ENCODE peak calls at places on chromosomes 13 and 19, in six cellular contexts. One of them, this sample, is unnamed.

GRCh38 chr13:76286178-76286577 is 600.0 kb downstream of the KCTD12 start:
- DNase-seq in NCI-H1092 treated with DMSO at 0.1 percent for 48 hours: no peak
- DNase-seq in K562: no peak
- DNase-seq in right atrium auricular region: no peak
- DNase-seq in activated T-helper 1 cell treated with Interleukin-2 at 50 U/mL for 16 hours: no peak
- DNase-seq in ACHN: no peak
- DNase-seq in this sample: no peak

GRCh38 chr19:39971380-39971841 is 446 bp downstream of the PSMC4 start:
- DNase-seq in NCI-H1092 treated with DMSO at 0.1 percent for 48 hours: no peak
- DNase-seq in activated T-helper 1 cell treated with Interleukin-2 at 50 U/mL for 16 hours: no peak
- DNase-seq in right atrium auricular region: no peak
- DNase-seq in ACHN: peak
- DNase-seq in K562: peak
- DNase-seq in this sample: no peak

GRCh38 chr13:79393564-79394249 is 12.3 kb downstream of the RBM26 start:
- DNase-seq in right atrium auricular region: no peak
- DNase-seq in K562: no peak
- DNase-seq in activated T-helper 1 cell treated with Interleukin-2 at 50 U/mL for 16 hours: no peak
- DNase-seq in ACHN: no peak
- DNase-seq in NCI-H1092 treated with DMSO at 0.1 percent for 48 hours: no peak
- DNase-seq in this sample: no peak

GRCh38 chr19:1365306-1365963 is 18.3 kb upstream of the NDUFS7 start:
- DNase-seq in ACHN: no peak
- DNase-seq in right atrium auricular region: no peak
- DNase-seq in K562: no peak
- DNase-seq in activated T-helper 1 cell treated with Interleukin-2 at 50 U/mL for 16 hours: no peak
- DNase-seq in NCI-H1092 treated with DMSO at 0.1 percent for 48 hours: no peak
- DNase-seq in this sample: no peak

GRCh38 chr13:72141845-72142470 is 275.0 kb upstream of the DACH1 start:
- DNase-seq in K562: no peak
- DNase-seq in NCI-H1092 treated with DMSO at 0.1 percent for 48 hours: no peak
- DNase-seq in activated T-helper 1 cell treated with Interleukin-2 at 50 U/mL for 16 hours: no peak
- DNase-seq in right atrium auricular region: no peak
- DNase-seq in ACHN: no peak
- DNase-seq in this sample: no peak

GRCh38 chr13:25068810-25069209 is 27.1 kb upstream of the PABPC3 start:
- DNase-seq in NCI-H1092 treated with DMSO at 0.1 percent for 48 hours: no peak
- DNase-seq in activated T-helper 1 cell treated with Interleukin-2 at 50 U/mL for 16 hours: no peak
- DNase-seq in K562: no peak
- DNase-seq in right atrium auricular region: no peak
- DNase-seq in ACHN: no peak
- DNase-seq in this sample: no peak

GRCh38 chr13:80923907-80924306 is 583.0 kb upstream of the SPRY2 start:
- DNase-seq in ACHN: no peak
- DNase-seq in activated T-helper 1 cell treated with Interleukin-2 at 50 U/mL for 16 hours: no peak
- DNase-seq in K562: no peak
- DNase-seq in NCI-H1092 treated with DMSO at 0.1 percent for 48 hours: no peak
- DNase-seq in right atrium auricular region: no peak
- DNase-seq in this sample: no peak

GRCh38 chr19:13974073-13974472 is 21.8 kb downstream of the DCAF15 start:
- DNase-seq in K562: peak
- DNase-seq in ACHN: peak
- DNase-seq in NCI-H1092 treated with DMSO at 0.1 percent for 48 hours: no peak
- DNase-seq in right atrium auricular region: no peak
- DNase-seq in activated T-helper 1 cell treated with Interleukin-2 at 50 U/mL for 16 hours: no peak
- DNase-seq in this sample: no peak

GRCh38 chr19:6213266-6213595 is 66.5 kb downstream of the MLLT1 start:
- DNase-seq in activated T-helper 1 cell treated with Interleukin-2 at 50 U/mL for 16 hours: no peak
- DNase-seq in right atrium auricular region: no peak
- DNase-seq in NCI-H1092 treated with DMSO at 0.1 percent for 48 hours: no peak
- DNase-seq in ACHN: no peak
- DNase-seq in K562: no peak
- DNase-seq in this sample: no peak

GRCh38 chr19:45156751-45157150 is 4.0 kb downstream of the NKPD1 start:
- DNase-seq in right atrium auricular region: no peak
- DNase-seq in K562: no peak
- DNase-seq in activated T-helper 1 cell treated with Interleukin-2 at 50 U/mL for 16 hours: no peak
- DNase-seq in NCI-H1092 treated with DMSO at 0.1 percent for 48 hours: no peak
- DNase-seq in ACHN: no peak
- DNase-seq in this sample: no peak

GRCh38 chr13:82002693-82003092 is 1661.8 kb upstream of the SPRY2 start:
- DNase-seq in ACHN: no peak
- DNase-seq in right atrium auricular region: no peak
- DNase-seq in activated T-helper 1 cell treated with Interleukin-2 at 50 U/mL for 16 hours: no peak
- DNase-seq in K562: no peak
- DNase-seq in NCI-H1092 treated with DMSO at 0.1 percent for 48 hours: no peak
- DNase-seq in this sample: no peak

GRCh38 chr19:48887861-48888612 is 10.5 kb downstream of the TULP2 start:
- DNase-seq in NCI-H1092 treated with DMSO at 0.1 percent for 48 hours: no peak
- DNase-seq in K562: no peak
- DNase-seq in activated T-helper 1 cell treated with Interleukin-2 at 50 U/mL for 16 hours: no peak
- DNase-seq in right atrium auricular region: no peak
- DNase-seq in ACHN: no peak
- DNase-seq in this sample: no peak

GRCh38 chr13:52707375-52707774 is 32.2 kb downstream of the CNMD start:
- DNase-seq in K562: no peak
- DNase-seq in ACHN: peak
- DNase-seq in activated T-helper 1 cell treated with Interleukin-2 at 50 U/mL for 16 hours: no peak
- DNase-seq in right atrium auricular region: no peak
- DNase-seq in NCI-H1092 treated with DMSO at 0.1 percent for 48 hours: peak
- DNase-seq in this sample: no peak

GRCh38 chr13:73924607-73925006 is 209.6 kb downstream of the KLF12 start:
- DNase-seq in K562: no peak
- DNase-seq in ACHN: no peak
- DNase-seq in activated T-helper 1 cell treated with Interleukin-2 at 50 U/mL for 16 hours: no peak
- DNase-seq in NCI-H1092 treated with DMSO at 0.1 percent for 48 hours: no peak
- DNase-seq in right atrium auricular region: no peak
- DNase-seq in this sample: no peak

This sample was measured in head of caudate nucleus.